ENCODE peak calls at places on chromosomes 2 and 18, in six cellular contexts. N, R, V, E, L and T are unnamed samples.

GRCh38 chr2:145652992-145653545 is 1133.2 kb upstream of the ZEB2 start:
- DNase-seq in N (peak), R (no peak), V (peak), E (no peak), L (no peak), T (no peak)

GRCh38 chr18:35197286-35197685 is 43.5 kb upstream of the ZNF397 start:
- DNase-seq in N (no peak), R (no peak), V (no peak), E (no peak), L (no peak), T (no peak)

GRCh38 chr2:240374085-240374907 is 61.2 kb upstream of the GPC1 start:
- DNase-seq in N (peak), R (peak), V (peak), E (peak), L (peak), T (no peak)

GRCh38 chr2:151357359-151357758 is at the start of gene TNFAIP6:
- DNase-seq in N (peak), R (peak), V (peak), E (no peak), L (no peak), T (no peak)

GRCh38 chr2:23528171-23528570 is 143.2 kb downstream of the KLHL29 start:
- DNase-seq in N (no peak), R (no peak), V (no peak), E (no peak), L (no peak), T (no peak)

GRCh38 chr2:196113061-196113974 is 44.7 kb upstream of the DNAH7 start:
- DNase-seq in N (peak), R (no peak), V (peak), E (no peak), L (no peak), T (no peak)

GRCh38 chr2:209519271-209519670 is 95.4 kb downstream of the MAP2 start:
- DNase-seq in N (no peak), R (no peak), V (no peak), E (no peak), L (no peak), T (no peak)

GRCh38 chr2:115413796-115414195 is 971.4 kb downstream of the DPP10 start:
- DNase-seq in N (no peak), R (no peak), V (no peak), E (no peak), L (no peak), T (no peak)

GRCh38 chr2:239465017-239466001 is 64.5 kb upstream of the HDAC4 start:
- DNase-seq in N (peak), R (peak), V (peak), E (peak), L (peak), T (no peak)

GRCh38 chr2:30147715-30148611 is 1.2 kb downstream of the YPEL5 start:
- DNase-seq in N (peak), R (peak), V (peak), E (peak), L (peak), T (peak)

GRCh38 chr18:62318613-62319012 is 6.5 kb upstream of the TNFRSF11A start:
- DNase-seq in N (no peak), R (no peak), V (no peak), E (no peak), L (no peak), T (no peak)

GRCh38 chr2:83844490-83844889 is 614.6 kb downstream of the SUCLG1 start:
- DNase-seq in N (no peak), R (no peak), V (no peak), E (no peak), L (no peak), T (no peak)

GRCh38 chr2:171325886-171326585 is 107.8 kb downstream of the METTL8 start:
- DNase-seq in N (no peak), R (no peak), V (no peak), E (no peak), L (no peak), T (no peak)

GRCh38 chr18:61876899-61877298 is 15.9 kb downstream of the RNF152 start:
- DNase-seq in N (no peak), R (no peak), V (no peak), E (no peak), L (no peak), T (no peak)

GRCh38 chr18:68725341-68725740 is 10.4 kb upstream of the TMX3 start:
- DNase-seq in N (no peak), R (no peak), V (peak), E (no peak), L (no peak), T (no peak)

GRCh38 chr2:10080536-10081304 is 509 bp upstream of the CYS1 start:
- DNase-seq in N (no peak), R (peak), V (no peak), E (no peak), L (no peak), T (no peak)

GRCh38 chr2:188485496-188485895 is 193.8 kb downstream of the GULP1 start:
- DNase-seq in N (no peak), R (no peak), V (peak), E (no peak), L (no peak), T (no peak)

GRCh38 chr2:47277187-47277586 is 122.1 kb upstream of the STPG4 start:
- DNase-seq in N (no peak), R (no peak), V (no peak), E (no peak), L (no peak), T (no peak)

GRCh38 chr18:2910261-2910660 is 63.5 kb downstream of the EMILIN2 start:
- DNase-seq in N (no peak), R (no peak), V (no peak), E (no peak), L (no peak), T (no peak)

GRCh38 chr2:48423376-48423775 is 106.6 kb upstream of the STON1 start:
- DNase-seq in N (peak), R (no peak), V (peak), E (no peak), L (no peak), T (no peak)

GRCh38 chr2:221104391-221104811 is 467.7 kb downstream of the EPHA4 start:
- DNase-seq in N (peak), R (no peak), V (peak), E (peak), L (no peak), T (peak)

GRCh38 chr2:96264656-96265348 is 995 bp downstream of the TMEM127 start:
- DNase-seq in N (no peak), R (peak), V (peak), E (peak), L (no peak), T (no peak)

GRCh38 chr2:3132466-3132865 is 245.2 kb downstream of the EIPR1 start:
- DNase-seq in N (no peak), R (no peak), V (no peak), E (no peak), L (no peak), T (no peak)

GRCh38 chr2:105775809-105776559 is 31.3 kb downstream of the NCK2 start:
- DNase-seq in N (peak), R (no peak), V (no peak), E (no peak), L (no peak), T (no peak)

GRCh38 chr2:205902041-205902898 is 183.7 kb downstream of the INO80D start:
- DNase-seq in N (no peak), R (no peak), V (peak), E (no peak), L (peak), T (peak)

GRCh38 chr2:8303322-8303832 is 378.5 kb upstream of the ID2 start:
- DNase-seq in N (no peak), R (no peak), V (no peak), E (peak), L (peak), T (peak)